ENCODE peak calls at places on chromosomes 3 and 15, in nine cellular contexts. A, J, U, E, Z, C, G, L and P are unnamed samples.
A peak's percentile ranks its signal among the peaks of the same experiment; 100 is the strongest.

GRCh38 chr3:175224051-175224450 is 364.9 kb downstream of the NAALADL2 start:
- DNase-seq in A (no peak), C (no peak), U (no peak), L (peak; percentile 22), J (no peak), E (no peak), Z (no peak), G (no peak), P (no peak)

GRCh38 chr3:171192176-171192854 is 165.8 kb upstream of the SLC2A2 start:
- DNase-seq in A (no peak), L (no peak), C (no peak), G (peak; percentile 86), E (no peak), Z (no peak), J (no peak), U (no peak), P (peak; percentile 93)

GRCh38 chr15:79644091-79644490 is 212.0 kb downstream of the MINAR1 start:
- DNase-seq in E (no peak), U (no peak), C (no peak), Z (no peak), J (no peak), G (peak; percentile 18), L (no peak), A (no peak), P (peak; percentile 69)

GRCh38 chr3:159835126-159835525 is 153.5 kb upstream of the IL12A start:
- DNase-seq in J (no peak), Z (no peak), A (no peak), E (no peak), G (no peak), C (no peak), L (no peak), U (no peak), P (no peak)

GRCh38 chr3:112794622-112795172 is 52.0 kb downstream of the CD200R1L start:
- DNase-seq in U (peak; percentile 17), G (no peak), E (peak; percentile 25), Z (no peak), L (peak; percentile 7), A (no peak), J (no peak), C (no peak), P (no peak)

GRCh38 chr3:142274908-142275307 is 49.5 kb upstream of the GK5 start:
- DNase-seq in G (no peak), C (no peak), J (no peak), L (no peak), U (no peak), Z (no peak), E (no peak), A (no peak), P (no peak)

GRCh38 chr3:99697250-99697649 is 58.9 kb downstream of the COL8A1 start:
- DNase-seq in G (no peak), C (no peak), U (no peak), A (no peak), Z (no peak), E (no peak), L (no peak), J (no peak), P (no peak)

GRCh38 chr15:39709941-39710340 is 72.7 kb downstream of the FSIP1 start:
- DNase-seq in J (no peak), C (no peak), L (no peak), A (no peak), Z (no peak), U (no peak), E (no peak), G (no peak), P (no peak)

GRCh38 chr3:72177075-72178050 is 392.4 kb upstream of the PROK2 start:
- DNase-seq in J (peak; percentile 78), G (peak; percentile 65), L (peak; percentile 20), U (no peak), A (peak; percentile 41), E (no peak), Z (peak; percentile 89), C (no peak), P (peak; percentile 33)

GRCh38 chr15:101652783-101653430 is 726 bp upstream of the TM2D3 start:
- DNase-seq in Z (peak; percentile 74), U (no peak), G (peak; percentile 13), A (no peak), C (no peak), L (no peak), J (peak; percentile 72), E (no peak), P (peak; percentile 42)

GRCh38 chr3:10308678-10309077 is 12.2 kb downstream of the SEC13 start:
- DNase-seq in U (no peak), A (no peak), G (no peak), C (no peak), E (no peak), Z (no peak), J (no peak), L (no peak), P (no peak)

DNA sequence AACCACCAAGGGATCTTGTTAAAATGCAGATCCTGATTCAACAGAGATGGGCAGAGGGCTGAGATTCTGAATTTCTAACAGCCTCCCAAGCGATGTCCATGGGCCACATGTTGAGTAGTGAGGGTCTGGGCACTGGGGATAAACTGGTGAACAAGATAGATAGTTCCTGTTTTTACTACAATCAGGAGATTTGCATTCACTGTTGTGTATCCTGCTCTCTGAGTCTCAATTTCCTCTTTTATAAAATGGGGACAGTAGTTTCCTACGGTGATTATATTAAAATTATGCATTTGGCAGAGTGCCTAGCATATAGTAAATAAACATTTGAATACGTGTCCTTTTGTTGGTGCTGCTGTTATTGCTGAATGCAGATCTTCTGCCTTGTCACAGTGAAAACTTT is 102.5 kb downstream of the MYH15 start:
- DNase-seq in C (no peak), Z (no peak), U (no peak), A (no peak), G (no peak), L (no peak), E (no peak), J (no peak), P (no peak)
- H3K27ac ChIP-seq in C (peak overlapping the region; percentile 8), Z (no peak overlapping the region), U (no peak overlapping the region), A (peak overlapping the region; percentile 80), G (no peak overlapping the region), L (no peak overlapping the region), E (no peak overlapping the region), J (no peak overlapping the region), P (no peak overlapping the region)

DNA sequence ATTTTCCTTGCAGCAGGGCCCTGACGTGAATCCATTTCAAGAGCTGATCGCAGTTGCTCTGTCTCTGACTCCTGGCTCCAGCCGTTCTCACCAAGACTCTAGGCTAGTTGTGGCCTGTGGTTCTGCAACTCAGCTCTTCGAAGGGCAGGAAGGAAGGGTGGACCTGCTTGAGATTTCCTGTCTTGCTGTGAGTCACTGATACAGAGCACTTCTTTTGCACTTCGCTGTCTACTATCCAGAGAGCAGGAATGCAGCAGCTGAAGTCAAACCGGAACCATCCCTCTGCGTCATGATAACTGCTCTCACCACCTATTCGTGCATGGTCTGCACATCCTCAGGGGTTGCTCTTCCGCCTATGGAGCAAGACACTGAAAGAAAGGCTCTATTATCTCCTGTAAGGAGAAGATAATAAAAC is 59.7 kb downstream of the RAP2B start:
- DNase-seq in U (peak; percentile 41), G (peak; percentile 99), J (peak; percentile 80), E (peak; percentile 90), A (peak; percentile 49), C (peak; percentile 50), L (peak; percentile 26), Z (peak; percentile 81), P (peak; percentile 100)
- H3K27ac ChIP-seq in U (peak overlapping the region; percentile 20), G (peak overlapping the region; percentile 78), J (peak overlapping the region; percentile 46), E (peak overlapping the region; percentile 67), A (peak overlapping the region; percentile 53), C (peak overlapping the region; percentile 59), L (peak overlapping the region; percentile 12), Z (no peak overlapping the region), P (peak overlapping the region; percentile 92)

GRCh38 chr15:67923647-67923971 is 83.8 kb upstream of the RNU6-1 start:
- DNase-seq in U (no peak), G (no peak), L (no peak), C (peak; percentile 61), Z (no peak), A (no peak), J (no peak), E (no peak), P (no peak)

GRCh38 chr15:67927501-67928156 is 87.8 kb upstream of the RNU6-1 start:
- DNase-seq in Z (peak; percentile 91), U (peak; percentile 91), A (peak; percentile 45), J (peak; percentile 88), E (no peak), G (no peak), C (no peak), L (peak; percentile 85), P (peak; percentile 97)

GRCh38 chr15:67922971-67923646 is 83.3 kb upstream of the RNU6-1 start:
- DNase-seq in G (no peak), J (no peak), Z (no peak), U (no peak), C (no peak), A (no peak), L (no peak), E (no peak), P (no peak)

GRCh38 chr15:67924359-67924974 is 84.6 kb upstream of the RNU6-1 start:
- DNase-seq in J (no peak), E (no peak), Z (no peak), C (no peak), L (no peak), U (no peak), G (no peak), A (no peak), P (no peak)

GRCh38 chr15:67925182-67925581 is 85.3 kb upstream of the RNU6-1 start:
- DNase-seq in J (no peak), U (no peak), L (no peak), E (no peak), Z (no peak), C (no peak), A (no peak), G (no peak), P (no peak)
- H3K27ac ChIP-seq in J (no peak overlapping the region), U (no peak overlapping the region), L (no peak overlapping the region), E (no peak overlapping the region), Z (peak overlapping the region; percentile 65), C (no peak overlapping the region), A (no peak overlapping the region), G (no peak overlapping the region), P (no peak overlapping the region)

GRCh38 chr3:49725906-49726681 is 2.3 kb upstream of the GMPPB start:
- DNase-seq in G (no peak), A (peak; percentile 76), L (no peak), U (no peak), E (no peak), C (no peak), J (no peak), Z (peak; percentile 58), P (no peak)
- H3K27ac ChIP-seq in G (no peak overlapping the region), A (peak overlapping the region; percentile 24), L (peak overlapping the region; percentile 97), U (no peak overlapping the region), E (peak overlapping the region; percentile 99), C (peak overlapping the region; percentile 26), J (no peak overlapping the region), Z (peak overlapping the region; percentile 95), P (no peak overlapping the region)

DNA sequence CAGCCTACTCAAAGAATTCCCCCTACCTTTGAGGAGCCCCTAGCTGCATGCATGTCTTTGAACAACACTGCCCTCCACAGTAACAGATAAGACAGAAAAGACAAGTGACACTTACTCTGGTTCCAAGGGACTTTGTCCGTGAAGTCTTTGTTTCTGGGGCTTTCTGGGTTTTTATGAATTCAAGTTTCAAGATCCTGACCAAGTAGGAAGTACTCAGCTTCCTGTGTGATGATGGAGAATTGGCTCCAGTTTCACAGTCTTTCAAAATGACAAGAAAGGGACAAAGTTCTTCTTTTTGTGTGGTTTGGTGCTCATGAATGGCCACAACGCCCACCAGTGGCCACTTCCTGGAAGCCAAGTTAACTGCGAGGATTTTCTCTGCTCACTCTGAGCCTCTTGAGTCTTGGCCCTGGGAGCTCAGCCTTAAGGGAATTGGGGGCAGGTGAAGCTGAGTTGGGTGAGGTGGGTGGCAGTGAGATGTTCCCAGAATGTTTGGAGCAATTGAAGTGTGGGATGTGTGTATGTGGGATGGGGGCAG is at the start of gene CCR1:
- DNase-seq in Z (no peak), L (peak; percentile 33), C (peak; percentile 56), E (peak; percentile 4), U (peak; percentile 32), G (peak; percentile 46), J (no peak), A (peak; percentile 57), P (peak; percentile 21)
- H3K27ac ChIP-seq in Z (no peak within 1 kb of the TSS), L (no peak within 1 kb of the TSS), C (peak within 1 kb of the TSS; percentile 26), E (no peak within 1 kb of the TSS), U (no peak within 1 kb of the TSS), G (no peak within 1 kb of the TSS), J (peak within 1 kb of the TSS; percentile 43), A (peak within 1 kb of the TSS; percentile 22), P (no peak within 1 kb of the TSS)